ENCODE peak calls at places on chromosomes 16 and 17, in five cellular contexts. B is EH, R is SW 1271, S is H7, U is NCI-H2029. H is an unnamed sample.

GRCh38 chr16:22664132-22664531 is 149.8 kb upstream of the HS3ST2 start:
- DNase-seq in B (no peak), S (no peak), R (no peak), U (peak), H (no peak)

GRCh38 chr17:5111402-5112204 is at the start of gene ZNF232:
- DNase-seq in S (peak), R (peak), B (peak), U (peak), H (peak)

GRCh38 chr17:2416010-2416734 is 15.3 kb upstream of the MNT start:
- DNase-seq in R (peak), S (peak), U (peak), B (peak), H (peak)

GRCh38 chr17:4003501-4004421 is 39.5 kb upstream of the ATP2A3 start:
- DNase-seq in U (no peak), S (peak), R (no peak), B (no peak), H (no peak)

GRCh38 chr16:49459953-49460735 is 86.5 kb downstream of the C16orf78 start:
- DNase-seq in S (peak), B (no peak), U (no peak), R (no peak), H (no peak)

GRCh38 chr17:4365628-4366311 is 705 bp downstream of the UBE2G1 start:
- DNase-seq in S (peak), U (no peak), B (peak), R (no peak), H (no peak)

GRCh38 chr16:24609740-24610420 is 70.5 kb downstream of the RBBP6 start:
- DNase-seq in B (peak), U (peak), S (peak), R (no peak), H (peak)

GRCh38 chr16:71927787-71928186 is 32.5 kb downstream of the IST1 start:
- DNase-seq in U (no peak), S (no peak), B (no peak), R (no peak), H (no peak)

GRCh38 chr17:80002242-80002641 is 33.4 kb downstream of the TBC1D16 start:
- DNase-seq in S (no peak), U (no peak), R (no peak), B (no peak), H (no peak)

GRCh38 chr17:17567631-17568030 is 23.9 kb downstream of the PEMT start:
- DNase-seq in B (no peak), S (no peak), R (no peak), U (peak), H (no peak)

GRCh38 chr16:57372372-57373116 is at the start of gene CX3CL1:
- DNase-seq in S (peak), R (no peak), B (peak), U (no peak), H (peak)

GRCh38 chr16:74577882-74578366 is 29.0 kb downstream of the GLG1 start:
- DNase-seq in U (no peak), R (peak), S (no peak), B (peak), H (peak)

GRCh38 chr17:64982139-64982802 is 63.0 kb upstream of the LRRC37A3 start:
- DNase-seq in U (no peak), R (no peak), S (no peak), B (peak), H (no peak)

GRCh38 chr16:14369734-14370598 is 260.1 kb downstream of the PARN start:
- DNase-seq in R (no peak), S (peak), U (no peak), B (peak), H (no peak)

GRCh38 chr17:59435238-59435637 is 103.8 kb downstream of the YPEL2 start:
- DNase-seq in R (peak), U (no peak), B (peak), S (no peak), H (peak)

H was measured in AG08396.